ENCODE peak calls at places on chromosomes 4 and X, in four cellular contexts. Y is HEK293T, Z is HepG2, D is K562. F is an unnamed sample.

GRCh38 chr4:110164251-110164650 is 34.2 kb downstream of the ELOVL6 start:
- DNase-seq in D (no peak), Y (no peak), Z (no peak), F (no peak)

GRCh38 chrX:122363112-122363511 is 821.0 kb upstream of the GRIA3 start:
- DNase-seq in Y (peak; percentile 21), D (no peak), Z (no peak), F (peak; percentile 17)

GRCh38 chrX:153883163-153883843 is 2.7 kb downstream of the L1CAM start:
- DNase-seq in D (peak; percentile 54), Y (no peak), Z (no peak), F (no peak)

GRCh38 chrX:129648514-129649267 is 6.1 kb downstream of the APLN start:
- DNase-seq in Y (no peak), Z (no peak), D (no peak), F (no peak)

GRCh38 chr4:3729188-3729884 is 36.8 kb upstream of the ADRA2C start:
- DNase-seq in D (no peak), Z (no peak), Y (no peak), F (no peak)

GRCh38 chr4:1408418-1408817 is 2.2 kb upstream of the NKX1-1 start:
- DNase-seq in D (no peak), Y (no peak), Z (no peak), F (no peak)

GRCh38 chrX:9656277-9656676 is 109.4 kb downstream of the GPR143 start:
- DNase-seq in Z (peak; percentile 57), Y (no peak), D (no peak), F (no peak)

GRCh38 chrX:109751698-109752097 is 18.6 kb upstream of the ACSL4 start:
- DNase-seq in D (no peak), Y (no peak), Z (no peak), F (no peak)

GRCh38 chrX:100297732-100298131 is 112.3 kb downstream of the PCDH19 start:
- DNase-seq in Y (no peak), Z (no peak), D (no peak), F (no peak)

GRCh38 chr4:127632420-127633403 is at the start of gene INTU:
- DNase-seq in D (peak; percentile 94), Z (peak; percentile 93), Y (peak; percentile 93), F (peak; percentile 94)

GRCh38 chr4:8162625-8163024 is 4.0 kb upstream of the ABLIM2 start:
- DNase-seq in Z (no peak), Y (no peak), D (no peak), F (no peak)

GRCh38 chrX:68045008-68045577 is 388.2 kb downstream of the OPHN1 start:
- DNase-seq in D (no peak), Z (no peak), Y (no peak), F (no peak)

GRCh38 chr4:99817310-99817885 is 771 bp downstream of the DAPP1 start:
- DNase-seq in Z (no peak), D (no peak), Y (no peak), F (no peak)

GRCh38 chrX:39491548-39492297 is 606.0 kb downstream of the BCOR start:
- DNase-seq in Z (no peak), D (peak; percentile 86), Y (no peak), F (no peak)

GRCh38 chr4:34814266-34814665 is 1430.0 kb downstream of the ARAP2 start:
- DNase-seq in Y (no peak), Z (no peak), D (no peak), F (no peak)

GRCh38 chr4:41881931-41882621 is 53.2 kb upstream of the TMEM33 start:
- DNase-seq in D (no peak), Z (no peak), Y (no peak), F (peak; percentile 52)

GRCh38 chr4:67393699-67394281 is 151.5 kb downstream of the CENPC start:
- DNase-seq in Z (peak; percentile 15), D (peak; percentile 64), Y (no peak), F (no peak)

GRCh38 chr4:82431026-82431745 is 796 bp downstream of the ENOPH1 start:
- DNase-seq in D (peak; percentile 21), Y (peak; percentile 28), Z (no peak), F (peak; percentile 60)

GRCh38 chrX:17919896-17920446 is 58.9 kb upstream of the RAI2 start:
- DNase-seq in Z (no peak), Y (no peak), D (peak; percentile 45), F (no peak)

GRCh38 chr4:2256156-2256731 is 5.7 kb downstream of the MXD4 start:
- DNase-seq in Y (no peak), D (no peak), Z (no peak), F (no peak)

DNA sequence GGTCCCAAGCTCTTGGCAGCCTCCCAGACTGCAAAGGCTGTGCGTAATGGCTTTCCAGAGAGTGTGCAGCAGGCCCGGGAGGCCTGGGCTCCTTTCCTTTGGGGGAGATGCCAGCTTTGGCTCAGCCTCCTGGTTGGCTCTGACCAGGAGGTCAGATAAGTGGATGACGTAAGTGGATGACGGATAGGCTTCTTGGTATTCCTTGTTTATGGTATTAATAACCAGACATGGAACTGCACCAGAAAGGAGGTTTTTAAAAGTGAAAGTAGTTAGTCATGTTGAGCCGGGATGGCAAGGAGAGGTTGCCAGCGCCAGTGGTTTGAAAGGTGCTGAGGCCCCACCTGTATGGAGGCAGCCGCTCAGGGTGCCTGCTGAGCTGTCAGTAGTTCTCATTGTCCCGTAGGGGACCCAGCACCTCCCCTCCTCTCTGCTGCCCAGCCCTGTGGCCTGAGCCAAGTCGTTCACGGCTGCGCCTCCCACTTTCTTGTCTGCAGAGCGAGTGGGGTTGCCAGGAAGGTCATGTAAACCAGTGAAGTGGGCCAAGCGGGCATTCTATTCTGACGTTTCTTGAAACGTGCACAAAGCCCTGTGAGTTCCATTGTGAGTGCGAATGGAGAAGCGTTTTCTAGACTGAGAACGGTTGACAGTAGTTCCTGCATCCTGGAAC is 28.7 kb upstream of the STOX2 start:
- DNase-seq in D (no peak), Z (no peak), Y (peak; percentile 12), F (no peak)
- TF ChIP-seq ELF4 in D (no peak), Z (no peak), Y (no peak), F (no peak)

GRCh38 chrX:132671229-132671641 is 182.4 kb upstream of the MBNL3 start:
- DNase-seq in D (no peak), Y (no peak), Z (no peak), F (peak; percentile 16)
- TF ChIP-seq ELF4 in D (no peak), Y (no peak), Z (no peak), F (no peak)

DNA sequence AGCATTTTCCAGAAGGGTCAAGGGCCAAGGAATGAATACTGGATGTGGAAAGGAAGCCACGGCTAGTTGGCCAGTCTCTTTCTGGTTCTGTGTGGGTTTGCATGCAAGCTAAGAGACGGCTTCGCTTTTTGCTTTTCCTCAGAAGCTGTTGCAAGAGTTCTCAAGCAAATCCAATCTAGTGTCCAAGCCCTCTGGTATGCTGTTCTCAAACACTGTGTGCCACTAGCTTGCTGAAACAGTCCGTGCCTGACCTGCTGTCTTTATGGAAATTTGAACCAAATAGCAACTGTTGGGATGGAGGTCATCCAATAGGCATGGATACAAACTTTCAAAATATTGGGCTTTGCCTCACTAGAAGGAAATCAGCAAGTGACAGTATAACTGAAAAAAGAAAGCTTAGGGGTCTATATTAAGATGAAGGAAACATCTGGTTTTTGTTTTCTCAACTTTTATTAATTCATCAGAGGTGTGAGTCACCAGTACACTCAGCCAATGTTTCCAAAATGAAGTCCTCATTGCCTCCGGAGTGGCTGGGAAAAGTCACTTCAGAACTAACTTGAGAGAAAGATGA is 70.5 kb downstream of the SLC9A6 start:
- DNase-seq in Z (no peak), D (no peak), Y (no peak), F (no peak)
- TF ChIP-seq ELF4 in Z (no peak), D (no peak), Y (no peak), F (no peak)

GRCh38 chrX:132491191-132491590 is 2.4 kb upstream of the MBNL3 start:
- DNase-seq in Z (peak; percentile 88), D (no peak), Y (no peak), F (no peak)

GRCh38 chrX:132488819-132489255 is at the start of gene MBNL3:
- DNase-seq in Y (peak; percentile 61), Z (peak; percentile 33), D (no peak), F (peak; percentile 52)

GRCh38 chrX:132489256-132490085 is 633 bp upstream of the MBNL3 start:
- DNase-seq in Y (peak; percentile 54), Z (no peak), D (no peak), F (peak; percentile 51)

GRCh38 chrX:132488092-132488749 is 617 bp downstream of the MBNL3 start:
- DNase-seq in Z (no peak), Y (no peak), D (no peak), F (no peak)

GRCh38 chrX:132490086-132490419 is 1.2 kb upstream of the MBNL3 start:
- DNase-seq in Z (peak; percentile 41), D (no peak), Y (no peak), F (peak; percentile 11)
- TF ChIP-seq ELF4 in Z (no peak), D (no peak), Y (no peak), F (no peak)

DNA sequence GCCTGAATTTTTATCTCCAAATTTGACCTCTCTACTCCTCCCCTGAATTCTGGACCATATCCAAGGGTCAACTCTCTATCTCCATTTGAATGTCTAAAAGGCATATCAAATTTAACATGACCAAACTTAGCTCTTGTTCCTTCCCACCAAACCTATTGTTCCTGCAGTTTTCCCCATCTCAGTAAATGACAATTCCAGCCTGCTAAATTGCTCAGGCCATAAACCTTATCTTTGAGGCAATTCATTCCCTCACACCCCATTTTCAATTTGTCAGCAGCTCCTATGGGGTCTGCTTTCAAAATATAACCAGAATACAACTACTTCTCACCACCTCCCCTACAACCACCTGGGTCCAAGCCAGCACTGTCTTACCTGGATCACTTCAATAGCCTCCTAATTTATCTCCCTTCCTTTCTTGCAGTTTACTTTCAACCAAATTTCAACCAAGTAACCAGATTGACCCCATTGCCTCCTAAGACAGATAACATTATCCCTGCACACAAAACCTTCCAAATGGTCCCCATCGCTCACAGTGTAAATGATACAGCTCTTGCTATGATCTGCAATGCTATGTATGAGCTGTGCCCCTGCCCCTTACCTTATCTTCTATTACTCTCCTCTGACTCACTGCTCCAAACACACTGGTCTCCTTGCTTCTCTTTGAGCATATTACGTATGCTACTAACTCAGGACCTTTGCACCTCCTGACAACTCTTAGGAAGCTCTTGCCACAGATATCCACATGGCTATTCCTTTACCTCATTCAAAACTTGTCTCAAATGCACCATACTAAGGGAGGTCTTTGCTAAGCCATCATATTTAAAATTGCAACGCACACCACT is 66.0 kb downstream of the CAMK2D start:
- DNase-seq in Z (peak; percentile 28), D (no peak), Y (no peak), F (no peak)
- TF ChIP-seq ELF4 in Z (no peak), D (no peak), Y (no peak), F (no peak)

DNA sequence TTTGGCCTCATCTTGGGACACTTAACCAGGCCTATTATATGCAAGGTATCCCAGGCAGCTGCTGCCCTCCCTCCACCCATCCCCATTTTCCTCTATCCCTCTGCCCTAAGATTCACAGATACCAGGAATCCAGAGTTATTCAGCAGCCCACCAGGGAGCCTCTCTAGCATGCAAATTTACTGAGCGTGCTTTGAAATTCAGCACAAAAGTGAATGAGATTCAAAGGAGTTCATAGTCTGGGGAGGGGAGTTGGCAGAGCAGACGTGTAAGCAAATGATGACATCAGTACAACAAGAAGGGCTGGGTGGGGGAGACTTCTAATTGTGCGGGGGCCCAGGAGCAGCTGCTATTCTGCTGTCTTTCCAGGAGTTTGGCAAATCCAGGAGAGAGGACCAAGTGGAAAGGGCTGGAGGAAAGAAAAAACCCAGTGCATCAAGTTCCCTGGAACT is 1.7 kb upstream of the MTM1 start:
- DNase-seq in Z (no peak), D (no peak), Y (no peak), F (peak; percentile 72)
- TF ChIP-seq ELF4 in Z (no peak), D (no peak), Y (no peak), F (no peak)